ENCODE peak calls at places on chromosomes 1 and 21, in eight cellular contexts. E is mucosa of descending colon, F is neural progenitor cell, O is sigmoid colon, M is IMR-90, D is LNCaP clone FGC, T is Panc1, Y is adrenal gland. C is an unnamed sample.
A peak's percentile ranks its signal among the peaks of the same experiment; 100 is the strongest.

GRCh38 chr1:26034504-26035202 is 11.3 kb downstream of the SLC30A2 start:
- DNase-seq in T (no peak), D (no peak), F (peak; percentile 45), E (no peak), Y (no peak), O (no peak), M (no peak), C (peak; percentile 35)

GRCh38 chr1:206464456-206464964 is 5.8 kb upstream of the IKBKE start:
- DNase-seq in T (no peak), D (no peak), Y (no peak), E (no peak), O (no peak), F (no peak), M (peak; percentile 95), C (no peak)

GRCh38 chr1:21175670-21176581 is 771 bp downstream of the EIF4G3 start:
- DNase-seq in F (peak; percentile 69), O (peak; percentile 69), E (peak; percentile 75), D (no peak), Y (peak; percentile 63), M (no peak), T (no peak), C (peak; percentile 30)

GRCh38 chr1:213996320-213997022 is 8.7 kb downstream of the PROX1 start:
- DNase-seq in E (no peak), D (no peak), O (no peak), M (no peak), T (no peak), F (no peak), Y (peak; percentile 73), C (no peak)

GRCh38 chr1:221439734-221440436 is 302.0 kb downstream of the DUSP10 start:
- DNase-seq in O (no peak), D (no peak), T (peak; percentile 92), Y (no peak), F (no peak), M (peak; percentile 98), E (no peak), C (no peak)

GRCh38 chr1:50873458-50874187 is 86.4 kb downstream of the FAF1 start:
- DNase-seq in O (no peak), D (peak; percentile 87), T (peak; percentile 65), E (peak; percentile 70), M (peak; percentile 37), F (peak; percentile 77), Y (peak; percentile 53), C (peak; percentile 77)

GRCh38 chr1:7886346-7886745 is 33.5 kb upstream of the UTS2 start:
- DNase-seq in E (no peak), D (no peak), O (no peak), M (peak; percentile 14), F (no peak), T (no peak), Y (no peak), C (no peak)

GRCh38 chr21:45865106-45865835 is 116.3 kb upstream of the COL6A1 start:
- DNase-seq in O (no peak), D (no peak), Y (no peak), E (no peak), F (no peak), M (peak; percentile 92), T (no peak), C (no peak)

GRCh38 chr1:230068952-230069684 is 2.1 kb downstream of the GALNT2 start:
- DNase-seq in F (peak; percentile 50), D (peak; percentile 60), T (no peak), E (peak; percentile 34), Y (no peak), O (no peak), M (no peak), C (no peak)

GRCh38 chr1:23118957-23119792 is 49.5 kb downstream of the LUZP1 start:
- DNase-seq in E (peak; percentile 40), Y (no peak), D (no peak), M (peak; percentile 37), O (no peak), T (no peak), F (no peak), C (no peak)

GRCh38 chr1:47751188-47751587 is 246.0 kb downstream of the TRABD2B start:
- DNase-seq in E (no peak), O (no peak), M (no peak), Y (no peak), T (no peak), F (no peak), D (no peak), C (no peak)

GRCh38 chr1:162497104-162497722 is 405 bp upstream of the UHMK1 start:
- DNase-seq in T (peak; percentile 42), E (no peak), F (peak; percentile 1), O (no peak), M (no peak), Y (peak; percentile 25), D (no peak), C (no peak)
- H3K4me3 ChIP-seq in T (peak overlapping the region; percentile 97), E (peak overlapping the region; percentile 93), F (peak overlapping the region; percentile 85), O (peak overlapping the region; percentile 91), M (peak overlapping the region; percentile 98), Y (peak overlapping the region; percentile 9), D (peak overlapping the region; percentile 98), C (peak overlapping the region; percentile 88)

DNA sequence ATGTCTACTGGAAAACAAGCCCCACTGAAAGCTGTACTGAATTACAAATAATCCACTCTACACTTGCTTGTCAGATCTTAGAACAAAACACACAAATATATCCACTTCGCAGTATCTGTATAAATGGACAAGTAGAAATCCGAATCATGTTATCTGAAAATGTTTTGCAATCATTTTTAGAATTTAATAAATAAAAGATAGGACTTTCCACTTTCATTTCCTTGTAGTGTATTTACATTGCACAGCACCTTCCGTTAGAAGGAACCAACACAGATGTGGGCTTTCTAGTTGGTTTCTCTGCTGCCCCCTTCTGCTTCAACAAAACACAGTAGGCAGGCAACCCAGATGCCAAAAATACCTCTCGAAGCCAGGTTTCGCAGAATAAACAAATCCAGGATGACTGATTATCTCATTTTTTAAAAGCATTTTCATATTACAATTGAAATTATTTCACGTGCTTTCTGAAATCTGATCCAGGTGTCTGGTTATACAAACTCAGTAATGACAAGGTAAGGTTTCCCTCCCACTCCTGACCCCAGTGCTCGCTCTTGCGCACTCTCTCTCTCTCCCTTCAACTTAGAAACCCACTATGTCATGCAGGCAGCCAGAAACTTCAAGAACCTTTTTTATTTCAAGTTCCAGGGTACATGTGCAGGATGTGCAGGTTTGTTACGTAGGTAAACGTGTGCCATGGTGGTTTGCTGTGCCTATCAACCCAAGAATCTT is 389.9 kb downstream of the SMYD3 start:
- DNase-seq in O (no peak), D (peak; percentile 61), E (no peak), M (peak; percentile 64), F (peak; percentile 60), Y (peak; percentile 24), T (no peak), C (peak; percentile 7)
- TF ChIP-seq CTCF in O (peak; percentile 27), D (peak; percentile 65), E (no peak), M (peak; percentile 55), F (peak; percentile 61), Y (peak; percentile 50), T (peak; percentile 67), C (peak; percentile 29)

DNA sequence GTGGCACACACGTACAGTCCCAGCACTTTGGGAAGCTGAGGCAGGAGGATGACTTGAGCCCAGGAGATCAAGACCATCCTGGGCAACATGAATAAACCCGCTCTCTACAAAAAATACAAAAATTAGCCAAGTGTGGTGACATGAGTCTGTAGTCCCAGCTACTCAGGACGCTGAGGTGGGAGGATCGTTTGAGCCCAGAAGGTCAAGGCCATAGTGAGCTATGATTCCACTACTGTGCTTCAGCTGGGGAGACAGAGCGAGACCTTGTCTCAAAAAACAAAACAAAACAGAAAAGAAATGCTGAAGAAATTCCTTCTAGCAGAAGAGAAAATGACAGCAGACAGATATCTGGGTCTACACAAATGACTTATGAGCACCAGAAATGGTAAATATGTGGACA is 10.3 kb downstream of the ALDH9A1 start:
- DNase-seq in M (no peak), O (no peak), F (no peak), D (no peak), T (no peak), E (no peak), Y (peak; percentile 46), C (no peak)
- H3K4me3 ChIP-seq in M (no peak overlapping the region), O (no peak overlapping the region), F (no peak overlapping the region), D (no peak overlapping the region), T (no peak overlapping the region), E (no peak overlapping the region), Y (no peak overlapping the region), C (no peak overlapping the region)

GRCh38 chr1:115465802-115466363 is 127.8 kb upstream of the NGF start:
- DNase-seq in F (no peak), D (no peak), E (no peak), O (no peak), T (no peak), Y (no peak), M (no peak), C (no peak)
- TF ChIP-seq CTCF in F (no peak), D (no peak), E (no peak), O (no peak), T (no peak), Y (no peak), M (no peak), C (no peak)

GRCh38 chr1:67044631-67045270 is 9.2 kb downstream of the SLC35D1 start:
- DNase-seq in E (no peak), Y (no peak), D (no peak), F (no peak), T (no peak), O (no peak), M (peak; percentile 11), C (no peak)
- H3K4me3 ChIP-seq in E (no peak overlapping the region), Y (no peak overlapping the region), D (no peak overlapping the region), F (no peak overlapping the region), T (no peak overlapping the region), O (no peak overlapping the region), M (no peak overlapping the region), C (no peak overlapping the region)

GRCh38 chr21:40165212-40165611 is 298.0 kb downstream of the PCP4 start:
- DNase-seq in M (no peak), D (no peak), F (peak; percentile 61), E (no peak), O (no peak), Y (no peak), T (no peak), C (no peak)

GRCh38 chr21:40165671-40166070 is 298.4 kb downstream of the PCP4 start:
- DNase-seq in F (peak; percentile 77), Y (no peak), M (no peak), O (no peak), D (no peak), E (no peak), T (no peak), C (no peak)

GRCh38 chr21:40169971-40170370 is 302.7 kb downstream of the PCP4 start:
- DNase-seq in T (no peak), E (no peak), Y (no peak), M (no peak), F (no peak), D (no peak), O (no peak), C (no peak)

GRCh38 chr21:40160911-40161310 is 293.7 kb downstream of the PCP4 start:
- DNase-seq in O (no peak), F (peak; percentile 28), Y (no peak), M (no peak), T (no peak), E (no peak), D (no peak), C (no peak)

DNA sequence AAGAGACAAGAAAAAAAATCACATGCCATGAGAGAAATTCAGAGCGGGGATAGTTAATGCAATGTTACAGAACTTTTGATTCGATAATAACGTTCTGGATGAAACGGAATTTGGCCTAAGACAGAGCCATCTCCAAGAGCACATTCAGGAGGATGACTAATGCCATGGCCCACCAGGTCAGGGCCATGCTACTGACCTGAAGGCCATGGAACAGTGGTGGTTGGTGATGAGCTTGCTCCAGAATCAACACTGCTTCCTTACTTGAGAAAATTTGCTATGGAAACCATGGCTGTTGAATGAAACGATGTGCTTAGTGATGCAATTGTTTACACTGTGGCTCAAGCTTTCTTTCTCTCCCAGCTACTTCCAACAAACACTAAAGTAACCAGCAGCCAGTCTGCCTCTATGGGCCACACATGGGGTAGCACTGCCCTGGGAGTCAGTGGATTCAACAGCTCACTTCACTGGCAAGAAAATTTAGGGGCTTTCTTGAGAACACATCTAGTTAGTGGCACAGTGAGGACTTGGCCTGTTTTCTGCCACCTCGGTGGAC is 299.1 kb downstream of the PCP4 start:
- DNase-seq in O (no peak), M (no peak), F (peak; percentile 41), E (no peak), T (no peak), Y (no peak), D (no peak), C (no peak)
- TF ChIP-seq CTCF in O (no peak), M (no peak), F (peak; percentile 28), E (no peak), T (no peak), Y (no peak), D (no peak), C (no peak)